ENCODE peak calls at places on chromosomes 1 and 21, in four cellular contexts. J is endothelial cell of umbilical vein, Y is heart left ventricle, Q is tibial artery. Z is an unnamed sample.

GRCh38 chr1:27179373-27179772 is 24.4 kb upstream of the SLC9A1 start:
- DNase-seq in Y (no peak), J (no peak), Q (no peak), Z (no peak)

GRCh38 chr1:91589438-91589837 is 88.8 kb downstream of the CDC7 start:
- DNase-seq in Y (no peak), Q (no peak), J (no peak), Z (no peak)

GRCh38 chr1:113178106-113178505 is 105.1 kb downstream of the LRIG2 start:
- DNase-seq in Y (no peak), Q (no peak), J (no peak), Z (no peak)

GRCh38 chr1:231720652-231721325 is 94.2 kb downstream of the DISC1 start:
- DNase-seq in J (no peak), Q (no peak), Y (no peak), Z (no peak)

GRCh38 chr1:225896937-225897549 is 8.1 kb upstream of the LEFTY1 start:
- DNase-seq in J (no peak), Y (no peak), Q (no peak), Z (peak; percentile 41)

GRCh38 chr1:212234431-212235298 is 50.5 kb upstream of the PPP2R5A start:
- DNase-seq in J (peak; percentile 71), Q (peak; percentile 69), Y (peak; percentile 59), Z (peak; percentile 93)

GRCh38 chr1:160376525-160377131 is 9.8 kb downstream of the NHLH1 start:
- DNase-seq in Q (no peak), Y (no peak), J (peak; percentile 65), Z (no peak)

GRCh38 chr1:60228253-60228594 is 154.7 kb upstream of the C1orf87 start:
- DNase-seq in J (no peak), Q (no peak), Y (no peak), Z (no peak)

GRCh38 chr1:159000627-159001026 is 9.1 kb upstream of the IFI16 start:
- DNase-seq in J (peak; percentile 96), Y (peak; percentile 80), Q (peak; percentile 94), Z (peak; percentile 71)

GRCh38 chr1:230458509-230458908 is 32.4 kb upstream of the PGBD5 start:
- DNase-seq in J (no peak), Q (no peak), Y (no peak), Z (peak; percentile 34)

GRCh38 chr1:243595527-243596206 is 254.4 kb downstream of the AKT3 start:
- DNase-seq in J (no peak), Q (no peak), Y (no peak), Z (no peak)

GRCh38 chr1:215600258-215600792 is 33.2 kb downstream of the KCTD3 start:
- DNase-seq in Q (no peak), Y (no peak), J (no peak), Z (no peak)

GRCh38 chr21:19510653-19511052 is 1107.1 kb upstream of the TMPRSS15 start:
- DNase-seq in Q (no peak), J (no peak), Y (no peak), Z (no peak)

GRCh38 chr1:68213843-68214242 is 18.5 kb downstream of the WLS start:
- DNase-seq in Y (peak; percentile 66), J (peak; percentile 64), Q (peak; percentile 86), Z (no peak)

GRCh38 chr1:107795994-107796393 is 169.0 kb downstream of the VAV3 start:
- DNase-seq in J (no peak), Q (no peak), Y (no peak), Z (no peak)

GRCh38 chr1:94898486-94899385 is 28.2 kb downstream of the CNN3 start:
- DNase-seq in Q (no peak), J (no peak), Y (no peak), Z (no peak)

GRCh38 chr1:88488277-88488676 is 195.8 kb upstream of the PKN2 start:
- DNase-seq in Q (no peak), Y (no peak), J (no peak), Z (no peak)

GRCh38 chr21:33031152-33031551 is 5.4 kb downstream of the OLIG2 start:
- DNase-seq in Q (no peak), J (no peak), Y (no peak), Z (no peak)

GRCh38 chr1:18652791-18653190 is 22.1 kb downstream of the PAX7 start:
- DNase-seq in J (no peak), Q (no peak), Y (no peak), Z (no peak)

GRCh38 chr1:119613769-119614358 is 34.2 kb downstream of the ZNF697 start:
- DNase-seq in Q (peak; percentile 85), J (peak; percentile 86), Y (peak; percentile 88), Z (no peak)

GRCh38 chr21:17539323-17539722 is 26.5 kb downstream of the CXADR start:
- DNase-seq in Q (no peak), J (no peak), Y (no peak), Z (no peak)

GRCh38 chr1:109918077-109918606 is 7.5 kb downstream of the CSF1 start:
- DNase-seq in Y (no peak), Q (no peak), J (peak; percentile 43), Z (no peak)

GRCh38 chr1:182671779-182672486 is 12.5 kb downstream of the RGS8 start:
- DNase-seq in Q (no peak), Y (no peak), J (no peak), Z (no peak)

GRCh38 chr1:169630006-169630405 is at the start of gene SELP:
- DNase-seq in Q (no peak), J (peak; percentile 70), Y (no peak), Z (no peak)

GRCh38 chr1:7117599-7118281 is 332.5 kb downstream of the CAMTA1 start:
- DNase-seq in J (no peak), Y (no peak), Q (no peak), Z (peak; percentile 94)

GRCh38 chr1:26285366-26286063 is 5.6 kb downstream of the SH3BGRL3 start:
- DNase-seq in J (no peak), Y (no peak), Q (no peak), Z (no peak)

GRCh38 chr1:180614746-180615145 is 17.1 kb upstream of the XPR1 start:
- DNase-seq in Y (no peak), Q (no peak), J (no peak), Z (no peak)

GRCh38 chr1:204080163-204080903 is 7.4 kb downstream of the SOX13 start:
- DNase-seq in J (no peak), Y (peak; percentile 65), Q (peak; percentile 90), Z (peak; percentile 87)

GRCh38 chr1:44170281-44170823 is 28.9 kb upstream of the KLF18 start:
- DNase-seq in J (no peak), Y (no peak), Q (no peak), Z (no peak)

GRCh38 chr1:43454270-43455011 is 710 bp upstream of the HYI start:
- DNase-seq in J (peak; percentile 86), Q (peak; percentile 70), Y (peak; percentile 72), Z (peak; percentile 82)

GRCh38 chr1:20371411-20371810 is 80.7 kb downstream of the VWA5B1 start:
- DNase-seq in J (no peak), Y (no peak), Q (no peak), Z (no peak)

GRCh38 chr1:109639063-109639840 is 16.6 kb upstream of the GSTM4 start:
- DNase-seq in J (no peak), Y (peak; percentile 12), Q (no peak), Z (no peak)

GRCh38 chr1:170881268-170882265 is 53.8 kb upstream of the MROH9 start:
- DNase-seq in Q (no peak), Y (peak; percentile 17), J (peak; percentile 39), Z (no peak)

GRCh38 chr1:42735477-42736105 is 4.4 kb downstream of the CLDN19 start:
- DNase-seq in Y (no peak), J (no peak), Q (no peak), Z (no peak)

GRCh38 chr1:230262867-230263572 is 163.1 kb downstream of the PGBD5 start:
- DNase-seq in J (no peak), Y (no peak), Q (no peak), Z (no peak)

GRCh38 chr1:2076826-2077225 is 26.6 kb downstream of the PRKCZ start:
- DNase-seq in Y (no peak), J (no peak), Q (no peak), Z (no peak)

GRCh38 chr1:194194724-194195123 is 1008.3 kb upstream of the B3GALT2 start:
- DNase-seq in Y (no peak), J (no peak), Q (no peak), Z (peak; percentile 9)

GRCh38 chr1:206907304-206907991 is 10.2 kb downstream of the IL24 start:
- DNase-seq in J (no peak), Q (no peak), Y (no peak), Z (no peak)
- TF ChIP-seq CTCF in J (peak; percentile 32), Q (no peak), Y (peak; percentile 15), Z (peak; percentile 25)

DNA sequence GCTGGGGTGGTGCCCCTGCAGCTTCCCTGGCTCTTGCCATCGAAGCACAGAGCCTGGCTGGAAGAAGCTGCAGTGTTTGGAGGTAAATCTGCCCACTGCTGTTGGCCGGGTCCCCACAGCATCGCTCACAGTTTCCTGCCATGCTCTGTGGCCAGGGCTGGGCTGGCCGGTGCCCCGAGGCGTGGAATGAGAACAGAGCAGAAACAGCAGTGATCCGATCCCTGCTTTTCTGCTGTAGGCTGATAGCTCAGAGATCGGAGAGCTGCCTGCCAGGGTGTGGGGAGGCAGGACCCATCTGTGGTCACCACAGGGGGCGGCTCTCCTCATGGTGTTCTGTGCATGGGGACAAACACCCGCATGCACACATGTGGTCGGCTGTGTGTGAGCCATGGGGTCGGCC is 11.5 kb downstream of the SLC45A1 start:
- DNase-seq in Q (no peak), Y (no peak), J (no peak), Z (no peak)
- H3K27me3 ChIP-seq in Q (no peaks in the 10 kb centered on the region), Y (no peaks in the 10 kb centered on the region), J (no peaks in the 10 kb centered on the region), Z (no peaks in the 10 kb centered on the region)

GRCh38 chr1:102191723-102192122 is 195.0 kb upstream of the OLFM3 start:
- DNase-seq in Y (no peak), Q (no peak), J (peak; percentile 43), Z (peak; percentile 0)
- TF ChIP-seq CTCF in Y (peak; percentile 57), Q (no peak), J (peak; percentile 25), Z (peak; percentile 43)

DNA sequence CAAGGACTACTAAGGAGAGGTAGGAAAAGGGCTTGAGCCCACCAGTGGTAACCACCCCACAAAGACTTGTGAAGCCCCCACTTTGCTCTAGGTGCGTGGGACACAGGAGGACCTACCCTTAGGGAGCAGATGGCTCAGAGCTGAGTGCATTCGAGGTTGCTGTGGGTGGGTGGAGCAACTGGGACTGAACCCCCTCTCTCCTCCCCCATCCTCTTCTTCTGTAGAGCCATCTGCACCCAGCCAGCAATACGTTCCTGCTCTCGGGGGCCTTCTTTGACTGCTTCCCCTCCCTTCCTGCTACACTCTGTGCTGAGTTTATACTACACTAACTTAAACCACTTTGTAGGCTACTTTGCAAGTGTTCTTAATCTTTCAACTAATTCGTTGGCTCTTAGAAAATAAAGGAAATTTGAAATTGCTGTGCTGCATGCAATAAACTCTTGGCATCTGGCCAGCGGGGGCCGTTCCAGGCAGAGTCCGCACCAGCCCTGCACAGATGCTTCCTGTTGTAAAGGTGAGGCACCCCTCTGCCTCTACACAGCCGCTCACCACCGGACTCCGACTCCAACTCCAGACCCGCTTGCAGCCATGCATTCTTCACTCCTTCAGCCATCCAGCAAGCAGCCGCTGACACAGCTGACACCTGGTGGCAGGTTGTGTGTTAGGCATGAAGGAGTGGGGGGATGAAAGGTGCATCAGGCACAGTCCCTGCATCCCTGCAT is 57.2 kb downstream of the GLIS1 start:
- DNase-seq in Y (peak; percentile 24), J (peak; percentile 59), Q (peak; percentile 31), Z (no peak)
- H3K27me3 ChIP-seq in Y (peaks cover 3% of the 10 kb centered on the region), J (peaks cover 44% of the 10 kb centered on the region), Q (no peaks in the 10 kb centered on the region), Z (peaks cover 14% of the 10 kb centered on the region)

DNA sequence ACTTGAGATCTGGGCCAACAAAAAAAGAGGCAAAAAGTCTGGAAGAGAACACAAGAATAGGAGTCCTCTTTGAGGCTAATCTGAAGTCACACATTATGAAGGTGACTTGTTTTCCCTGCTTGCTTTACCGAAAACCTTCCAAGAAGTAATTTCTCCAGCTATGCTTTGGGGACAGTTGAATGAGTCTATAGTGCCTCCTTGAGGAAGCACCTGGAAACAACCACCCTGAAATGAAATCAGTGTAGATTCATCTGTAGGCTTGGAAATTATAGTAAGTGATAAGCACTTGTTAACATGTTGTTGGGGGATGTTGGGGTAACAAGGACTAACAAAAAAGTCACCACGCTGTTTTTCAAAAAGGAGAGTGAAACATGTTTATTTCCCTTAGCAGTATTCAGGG is 23.4 kb upstream of the RPTN start:
- DNase-seq in J (no peak), Q (no peak), Y (no peak), Z (no peak)
- TF ChIP-seq CTCF in J (peak; percentile 15), Q (peak; percentile 23), Y (peak; percentile 41), Z (peak; percentile 71)

Z was measured in kidney epithelial cell.